ENCODE peak calls at places on chromosomes 6 and 20, in eight cellular contexts. U is left ventricle myocardium inferior; J is psoas muscle; I is pancreas; A is colonic mucosa; H is astrocyte; O is CD8-positive, alpha-beta memory T cell; M is upper lobe of right lung. W is an unnamed sample. For H3K4me1 and H3K27me3, the result is how much of the 10 kb centered on the place peaks cover.

GRCh38 chr6:170011233-170012142 is 260.1 kb downstream of the ERMARD start:
- DNase-seq in U (peak), M (peak), J (no peak), A (peak), O (no peak), I (no peak), H (no peak), W (peak)

GRCh38 chr20:51345601-51346101 is 196.9 kb downstream of the NFATC2 start:
- DNase-seq in J (peak), M (no peak), H (peak), A (no peak), I (no peak), U (no peak), O (no peak), W (no peak)

GRCh38 chr20:23157741-23158140 is 71.6 kb upstream of the CD93 start:
- DNase-seq in H (peak), J (no peak), M (no peak), O (no peak), U (no peak), A (no peak), I (no peak), W (no peak)

GRCh38 chr6:102150549-102150948 is 757.0 kb downstream of the GRIK2 start:
- DNase-seq in J (no peak), O (no peak), M (no peak), A (no peak), U (no peak), H (no peak), I (no peak), W (no peak)

GRCh38 chr6:16338577-16339262 is 100.3 kb downstream of the GMPR start:
- DNase-seq in H (peak), I (peak), M (peak), A (peak), U (peak), J (peak), O (no peak), W (peak)

GRCh38 chr6:35500782-35501181 is 3.9 kb upstream of the TEAD3 start:
- DNase-seq in H (peak), U (no peak), A (no peak), O (no peak), J (no peak), I (no peak), M (no peak), W (no peak)

GRCh38 chr20:32460683-32461320 is 102.7 kb downstream of the ASXL1 start:
- DNase-seq in U (no peak), H (no peak), O (no peak), J (no peak), I (no peak), A (no peak), M (no peak), W (no peak)

GRCh38 chr6:162046324-162046723 is 681.2 kb downstream of the PRKN start:
- DNase-seq in O (no peak), M (no peak), H (no peak), J (no peak), A (no peak), I (peak), U (no peak), W (no peak)

GRCh38 chr6:3746119-3746691 is 5.3 kb downstream of the PXDC1 start:
- DNase-seq in A (no peak), O (no peak), I (no peak), U (no peak), M (no peak), J (peak), H (no peak), W (peak)
- H3K4me1 ChIP-seq in A (under half), O (under half), I (under half), U (half or more), M (half or more), J (half or more), H (half or more), W (under half)

GRCh38 chr6:84758486-84758885 is 5.9 kb downstream of the TBX18 start:
- DNase-seq in H (no peak), U (no peak), O (no peak), J (no peak), I (no peak), A (no peak), M (no peak), W (no peak)
- H3K27me3 ChIP-seq in H (under half), U (half or more), O (under half), J (under half), I (under half), A (under half), M (half or more), W (half or more)

DNA sequence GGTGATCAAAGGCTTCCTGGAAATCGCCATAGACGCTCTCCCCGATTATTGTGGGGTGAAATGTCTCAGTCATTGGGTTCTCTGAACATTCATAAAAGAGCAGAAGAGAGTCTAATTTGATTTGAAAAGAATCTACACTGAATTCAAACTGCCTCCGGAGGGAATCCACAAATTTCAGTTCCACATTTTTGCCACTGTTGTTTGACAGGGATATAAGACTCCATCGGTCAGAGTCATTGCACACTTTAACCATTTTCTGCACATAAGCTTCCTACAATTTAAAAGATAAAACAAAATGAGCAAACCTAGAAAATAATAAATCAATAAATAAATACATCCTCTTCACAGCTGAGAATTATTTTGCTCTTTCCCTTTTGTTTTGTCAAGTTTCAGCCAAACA is 2.3 kb downstream of the TENT5A start:
- DNase-seq in I (no peak), O (no peak), M (no peak), J (no peak), A (no peak), H (no peak), U (no peak), W (no peak)
- H3K27ac ChIP-seq in I (no peak), O (no peak), M (peak), J (peak), A (peak), H (peak), U (peak), W (peak)

DNA sequence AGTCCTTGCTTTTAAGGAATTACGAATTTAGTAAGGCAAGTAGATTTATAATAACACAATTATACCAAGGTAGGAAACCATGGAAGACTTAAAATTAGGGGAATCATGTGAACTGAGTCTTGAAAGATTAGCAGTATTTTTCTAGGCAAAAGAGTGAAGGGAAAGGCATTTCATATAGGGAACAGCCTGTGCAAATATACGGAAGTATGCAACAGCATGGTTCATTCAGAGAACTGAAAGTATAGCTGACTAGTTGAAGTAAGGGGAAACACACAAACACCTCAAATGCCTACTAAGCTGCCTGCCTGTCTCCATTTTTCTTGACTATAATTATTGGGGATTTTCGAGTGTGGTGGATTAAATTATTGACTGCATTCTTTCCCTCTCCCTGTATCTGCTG is 39.0 kb upstream of the ECHDC1 start:
- DNase-seq in A (no peak), M (no peak), O (no peak), I (no peak), H (no peak), U (no peak), J (no peak), W (no peak)
- H3K4me1 ChIP-seq in A (under half), M (under half), O (under half), I (under half), H (under half), U (under half), J (under half), W (under half)

GRCh38 chr6:41505084-41506049 is 40.8 kb upstream of the FOXP4 start:
- DNase-seq in M (peak), O (no peak), A (peak), U (peak), J (peak), H (peak), I (peak), W (peak)

GRCh38 chr6:41504526-41505021 is 41.6 kb upstream of the FOXP4 start:
- DNase-seq in A (peak), O (no peak), I (no peak), U (no peak), M (no peak), H (peak), J (no peak), W (no peak)

GRCh38 chr6:41502607-41503434 is 43.4 kb upstream of the FOXP4 start:
- DNase-seq in O (no peak), J (peak), M (peak), I (no peak), U (peak), A (peak), H (peak), W (peak)

GRCh38 chr6:41503435-41503768 is 42.8 kb upstream of the FOXP4 start:
- DNase-seq in U (no peak), J (no peak), O (no peak), A (no peak), H (no peak), I (no peak), M (no peak), W (no peak)

GRCh38 chr6:41503841-41504525 is 42.2 kb upstream of the FOXP4 start:
- DNase-seq in U (peak), A (no peak), J (peak), M (no peak), I (no peak), O (no peak), H (peak), W (peak)
- H3K27me3 ChIP-seq in U (half or more), A (under half), J (under half), M (under half), I (under half), O (under half), H (under half), W (under half)

DNA sequence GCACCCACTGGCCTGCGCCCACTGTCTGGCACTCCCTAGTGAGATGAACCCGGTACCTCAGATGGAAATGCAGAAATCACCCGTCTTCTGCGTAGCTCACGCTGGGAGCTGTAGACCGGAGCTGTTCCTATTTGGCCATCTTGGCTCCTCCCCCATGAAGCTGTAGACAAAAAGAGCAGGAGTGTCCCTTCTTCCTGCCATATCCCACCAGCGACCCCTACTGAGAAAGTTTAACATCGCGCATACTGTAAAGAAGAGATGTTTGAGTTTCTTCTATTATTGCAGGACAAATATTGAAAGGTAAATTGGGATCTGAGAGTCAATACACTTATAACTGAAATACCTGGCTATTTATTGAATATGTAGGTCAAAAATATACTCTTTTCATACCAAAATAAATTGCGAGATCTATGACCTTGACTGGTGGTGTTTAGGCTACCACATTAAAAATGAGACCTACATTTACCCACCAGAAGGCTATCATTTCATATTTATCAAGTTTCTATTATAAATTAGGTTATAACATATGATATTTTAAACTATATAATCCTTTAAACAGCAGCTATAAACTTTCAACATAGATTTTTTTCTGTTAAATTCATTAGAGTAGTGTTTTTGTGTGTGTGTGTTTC is 586.3 kb downstream of the HTR1B start:
- DNase-seq in I (peak), J (no peak), U (no peak), H (no peak), A (peak), O (no peak), M (no peak), W (no peak)
- H3K27ac ChIP-seq in I (no peak), J (no peak), U (no peak), H (no peak), A (no peak), O (no peak), M (no peak), W (no peak)

GRCh38 chr6:7243188-7243942 is 69.6 kb downstream of the SSR1 start:
- DNase-seq in I (no peak), A (peak), J (no peak), H (peak), U (no peak), M (no peak), O (peak), W (no peak)
- H3K4me1 ChIP-seq in I (under half), A (under half), J (under half), H (under half), U (under half), M (under half), O (under half), W (under half)

W was measured in uterus.